ENCODE peak calls at places on chromosomes 5 and 9, in five cellular contexts. Y, U, F, S and J are unnamed samples.

GRCh38 chr5:405421-405820 is 37.6 kb upstream of the EXOC3 start:
- DNase-seq in Y (no peak), U (no peak), F (no peak), S (no peak), J (no peak)

GRCh38 chr5:139755892-139756671 is 39.5 kb upstream of the PSD2 start:
- DNase-seq in Y (no peak), U (peak; percentile 41), F (peak; percentile 12), S (no peak), J (peak; percentile 83)

GRCh38 chr5:132489871-132490483 is 596 bp downstream of the IRF1 start:
- DNase-seq in Y (no peak), U (no peak), F (peak; percentile 60), S (no peak), J (peak; percentile 68)

GRCh38 chr5:131610198-131611063 is 24.6 kb downstream of the RAPGEF6 start:
- DNase-seq in Y (no peak), U (peak; percentile 86), F (peak; percentile 96), S (peak; percentile 26), J (peak; percentile 21)

GRCh38 chr5:34488984-34489383 is 167.1 kb upstream of the RAI14 start:
- DNase-seq in Y (no peak), U (no peak), F (no peak), S (no peak), J (no peak)

GRCh38 chr5:132064738-132065331 is 4.4 kb downstream of the IL3 start:
- DNase-seq in Y (peak; percentile 45), U (peak; percentile 52), F (peak; percentile 45), S (peak; percentile 71), J (peak; percentile 89)

GRCh38 chr5:156920042-156920860 is 42.8 kb downstream of the TIMD4 start:
- DNase-seq in Y (peak; percentile 77), U (no peak), F (peak; percentile 6), S (no peak), J (no peak)

GRCh38 chr9:101791938-101792337 is 53.5 kb upstream of the GRIN3A start:
- DNase-seq in Y (no peak), U (peak; percentile 31), F (peak; percentile 2), S (peak; percentile 10), J (peak; percentile 75)

GRCh38 chr9:22044583-22044982 is 35.5 kb upstream of the CDKN2B start:
- DNase-seq in Y (no peak), U (no peak), F (peak; percentile 94), S (no peak), J (no peak)

GRCh38 chr9:68878450-68878849 is 135.5 kb downstream of the PRKACG start:
- DNase-seq in Y (no peak), U (no peak), F (no peak), S (no peak), J (no peak)

GRCh38 chr5:176609724-176610429 is at the start of gene GPRIN1:
- DNase-seq in Y (no peak), U (peak; percentile 24), F (peak; percentile 29), S (peak; percentile 18), J (peak; percentile 79)

GRCh38 chr9:129624168-129624759 is 1.7 kb upstream of the NTMT1 start:
- DNase-seq in Y (no peak), U (peak; percentile 46), F (no peak), S (peak; percentile 45), J (peak; percentile 89)

GRCh38 chr9:15240927-15241326 is 66.1 kb downstream of the TTC39B start:
- DNase-seq in Y (no peak), U (no peak), F (no peak), S (no peak), J (no peak)

GRCh38 chr5:74638776-74639537 is 1.6 kb downstream of the ENC1 start:
- DNase-seq in Y (peak; percentile 79), U (no peak), F (peak; percentile 77), S (no peak), J (no peak)

DNA sequence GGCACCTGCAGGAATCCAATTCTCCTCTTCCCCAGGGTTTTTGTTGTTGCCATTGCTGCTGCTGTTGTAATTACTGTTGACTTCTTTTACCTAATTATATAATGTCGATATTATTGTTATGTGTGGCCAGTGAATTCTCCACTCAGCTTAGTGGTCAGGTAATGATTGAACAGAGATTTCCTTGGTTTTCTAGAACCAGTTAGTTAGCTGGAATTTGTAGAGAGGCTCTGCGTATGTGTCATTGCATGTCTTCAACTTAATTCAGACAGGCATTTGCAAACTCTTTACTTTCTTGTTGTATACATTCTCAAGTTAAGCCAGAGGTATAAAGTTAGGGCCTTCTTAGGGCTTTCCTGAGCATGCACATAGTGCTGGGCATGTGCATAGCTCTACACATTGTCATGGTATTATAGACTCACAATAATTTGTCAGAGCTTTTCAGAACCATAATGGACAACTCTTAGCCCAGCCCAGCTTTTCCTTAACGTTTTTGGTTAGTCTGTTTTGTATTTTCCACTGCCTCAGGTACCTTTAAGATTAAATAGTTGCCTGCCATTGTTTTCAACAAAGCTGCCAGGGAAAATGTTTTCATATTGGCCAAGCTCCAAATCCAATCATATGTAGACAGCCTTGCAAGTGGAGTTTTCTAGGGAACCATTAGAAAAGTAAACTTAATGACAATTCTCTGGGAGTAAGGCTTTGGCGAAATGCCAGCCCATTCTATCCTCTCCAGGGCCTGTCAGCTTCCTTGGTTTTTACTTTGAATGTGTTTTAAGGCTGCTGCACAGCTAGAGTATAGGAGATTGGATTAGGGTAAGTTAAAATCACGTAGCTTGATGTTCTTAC is 68.1 kb downstream of the UBE2R2 start:
- DNase-seq in Y (no peak), U (no peak), F (peak; percentile 58), S (no peak), J (no peak)
- H3K79me2 ChIP-seq in Y (peaks cover 40% of the 10 kb centered on the region), U (peaks cover 69% of the 10 kb centered on the region), F (peaks cover 62% of the 10 kb centered on the region), S (peaks cover 96% of the 10 kb centered on the region), J (peaks cover 83% of the 10 kb centered on the region)

GRCh38 chr9:121943463-121943862 is 149.6 kb downstream of the TTLL11 start:
- DNase-seq in Y (no peak), U (no peak), F (no peak), S (no peak), J (no peak)
- H3K79me2 ChIP-seq in Y (no peaks in the 10 kb centered on the region), U (no peaks in the 10 kb centered on the region), F (no peaks in the 10 kb centered on the region), S (no peaks in the 10 kb centered on the region), J (no peaks in the 10 kb centered on the region)

DNA sequence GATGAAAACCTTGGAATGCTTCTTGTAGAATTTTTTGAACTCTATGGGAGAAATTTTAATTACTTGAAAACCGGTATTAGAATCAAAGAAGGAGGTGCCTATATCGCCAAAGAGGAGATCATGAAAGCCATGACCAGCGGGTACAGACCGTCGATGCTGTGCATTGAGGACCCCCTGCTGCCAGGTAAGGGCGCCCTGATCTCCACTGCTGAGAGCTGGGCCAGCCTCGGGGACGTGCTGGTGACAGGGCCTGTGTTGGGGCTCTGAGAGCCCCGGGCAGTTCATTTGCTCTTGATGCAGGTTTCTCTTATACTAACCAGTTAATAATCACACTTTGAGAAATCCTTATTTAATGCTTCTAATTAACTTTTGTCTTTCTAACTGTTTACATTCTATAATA is 33.0 kb downstream of the TENT4A start:
- DNase-seq in Y (no peak), U (no peak), F (no peak), S (no peak), J (no peak)
- H3K79me2 ChIP-seq in Y (peaks cover 12% of the 10 kb centered on the region), U (peaks cover 12% of the 10 kb centered on the region), F (peaks cover 46% of the 10 kb centered on the region), S (peaks cover 78% of the 10 kb centered on the region), J (peaks cover 30% of the 10 kb centered on the region)

DNA sequence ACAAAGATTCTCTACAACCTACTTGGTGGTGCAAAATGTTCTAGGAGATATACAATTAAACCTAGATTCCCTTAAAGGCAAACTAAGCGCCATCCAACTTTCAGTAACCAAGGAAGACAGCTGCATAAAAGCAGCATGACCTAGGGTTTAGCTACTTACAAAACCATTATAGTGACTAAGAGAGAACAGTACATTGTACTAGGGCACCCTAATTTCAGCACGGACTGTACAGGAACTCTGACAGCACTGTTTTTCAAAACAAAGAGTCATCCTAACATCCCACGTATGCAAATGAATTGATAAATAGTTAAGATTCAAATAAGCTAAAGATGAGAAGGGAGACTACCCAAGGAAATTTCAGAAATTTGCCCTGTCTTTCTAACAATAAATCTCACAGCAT is 30.0 kb downstream of the STRBP start:
- DNase-seq in Y (no peak), U (no peak), F (no peak), S (no peak), J (no peak)
- H3K79me2 ChIP-seq in Y (peaks cover 55% of the 10 kb centered on the region), U (peaks cover 20% of the 10 kb centered on the region), F (no peaks in the 10 kb centered on the region), S (peaks cover 54% of the 10 kb centered on the region), J (peaks cover 99% of the 10 kb centered on the region)

GRCh38 chr9:92650296-92650695 is 19.6 kb downstream of the IPPK start:
- DNase-seq in Y (no peak), U (no peak), F (no peak), S (no peak), J (no peak)
- H3K79me2 ChIP-seq in Y (no peaks in the 10 kb centered on the region), U (peaks cover 2% of the 10 kb centered on the region), F (peaks cover 4% of the 10 kb centered on the region), S (peaks cover 21% of the 10 kb centered on the region), J (no peaks in the 10 kb centered on the region)